ENCODE peak calls at places on chromosomes 12 and 14, in nine cellular contexts. One of them, this sample, is unnamed.

GRCh38 chr14:58637040-58637390 is 747 bp upstream of the DACT1 start:
- DNase-seq in IMR-90: peak
- DNase-seq in retina: no peak
- DNase-seq in iris pigment epithelial cell: peak
- DNase-seq in psoas muscle: peak
- DNase-seq in putamen: peak
- DNase-seq in stimulated activated CD4-positive, alpha-beta T cell treated with anti-CD3 and anti-CD28 coated beads, Interleukin-2, amount 100 ng/mL, for 24 hours: peak
- DNase-seq in heart left ventricle: peak
- DNase-seq in effector memory CD4-positive, alpha-beta T cell: no peak
- DNase-seq in this sample: peak

GRCh38 chr14:32896979-32897723 is 41.5 kb upstream of the NPAS3 start:
- DNase-seq in IMR-90: peak
- DNase-seq in retina: no peak
- DNase-seq in iris pigment epithelial cell: peak
- DNase-seq in psoas muscle: no peak
- DNase-seq in putamen: peak
- DNase-seq in stimulated activated CD4-positive, alpha-beta T cell treated with anti-CD3 and anti-CD28 coated beads, Interleukin-2, amount 100 ng/mL, for 24 hours: no peak
- DNase-seq in heart left ventricle: no peak
- DNase-seq in effector memory CD4-positive, alpha-beta T cell: no peak
- DNase-seq in this sample: peak

GRCh38 chr12:124774054-124774461 is 89.6 kb downstream of the SCARB1 start:
- DNase-seq in IMR-90: no peak
- DNase-seq in retina: no peak
- DNase-seq in iris pigment epithelial cell: peak
- DNase-seq in psoas muscle: no peak
- DNase-seq in putamen: no peak
- DNase-seq in stimulated activated CD4-positive, alpha-beta T cell treated with anti-CD3 and anti-CD28 coated beads, Interleukin-2, amount 100 ng/mL, for 24 hours: no peak
- DNase-seq in heart left ventricle: no peak
- DNase-seq in effector memory CD4-positive, alpha-beta T cell: no peak
- DNase-seq in this sample: no peak

GRCh38 chr14:103699901-103700752 is 15.1 kb downstream of the XRCC3 start:
- DNase-seq in IMR-90: no peak
- DNase-seq in retina: no peak
- DNase-seq in iris pigment epithelial cell: no peak
- DNase-seq in psoas muscle: peak
- DNase-seq in putamen: peak
- DNase-seq in stimulated activated CD4-positive, alpha-beta T cell treated with anti-CD3 and anti-CD28 coated beads, Interleukin-2, amount 100 ng/mL, for 24 hours: no peak
- DNase-seq in heart left ventricle: peak
- DNase-seq in effector memory CD4-positive, alpha-beta T cell: no peak
- DNase-seq in this sample: peak

GRCh38 chr14:105842105-105842504 is 315.7 kb downstream of the TMEM121 start:
- DNase-seq in IMR-90: no peak
- DNase-seq in retina: no peak
- DNase-seq in iris pigment epithelial cell: no peak
- DNase-seq in psoas muscle: no peak
- DNase-seq in putamen: no peak
- DNase-seq in stimulated activated CD4-positive, alpha-beta T cell treated with anti-CD3 and anti-CD28 coated beads, Interleukin-2, amount 100 ng/mL, for 24 hours: no peak
- DNase-seq in heart left ventricle: no peak
- DNase-seq in effector memory CD4-positive, alpha-beta T cell: no peak
- DNase-seq in this sample: no peak

GRCh38 chr12:68279227-68280054 is 26.0 kb upstream of the IL22 start:
- DNase-seq in IMR-90: peak
- DNase-seq in retina: no peak
- DNase-seq in iris pigment epithelial cell: peak
- DNase-seq in psoas muscle: no peak
- DNase-seq in putamen: no peak
- DNase-seq in stimulated activated CD4-positive, alpha-beta T cell treated with anti-CD3 and anti-CD28 coated beads, Interleukin-2, amount 100 ng/mL, for 24 hours: no peak
- DNase-seq in heart left ventricle: no peak
- DNase-seq in effector memory CD4-positive, alpha-beta T cell: no peak
- DNase-seq in this sample: no peak

GRCh38 chr12:101076940-101077351 is 133.1 kb downstream of the SLC5A8 start:
- DNase-seq in IMR-90: peak
- DNase-seq in retina: peak
- DNase-seq in iris pigment epithelial cell: no peak
- DNase-seq in psoas muscle: no peak
- DNase-seq in putamen: no peak
- DNase-seq in stimulated activated CD4-positive, alpha-beta T cell treated with anti-CD3 and anti-CD28 coated beads, Interleukin-2, amount 100 ng/mL, for 24 hours: no peak
- DNase-seq in heart left ventricle: no peak
- DNase-seq in effector memory CD4-positive, alpha-beta T cell: no peak
- DNase-seq in this sample: no peak

GRCh38 chr14:96479435-96480146 is 22.6 kb upstream of the PAPOLA start:
- DNase-seq in IMR-90: peak
- DNase-seq in retina: no peak
- DNase-seq in iris pigment epithelial cell: peak
- DNase-seq in psoas muscle: no peak
- DNase-seq in putamen: no peak
- DNase-seq in stimulated activated CD4-positive, alpha-beta T cell treated with anti-CD3 and anti-CD28 coated beads, Interleukin-2, amount 100 ng/mL, for 24 hours: no peak
- DNase-seq in heart left ventricle: no peak
- DNase-seq in effector memory CD4-positive, alpha-beta T cell: no peak
- DNase-seq in this sample: no peak

GRCh38 chr12:62761658-62762057 is 173.3 kb downstream of the PPM1H start:
- DNase-seq in IMR-90: no peak
- DNase-seq in retina: no peak
- DNase-seq in iris pigment epithelial cell: no peak
- DNase-seq in psoas muscle: peak
- DNase-seq in putamen: no peak
- DNase-seq in stimulated activated CD4-positive, alpha-beta T cell treated with anti-CD3 and anti-CD28 coated beads, Interleukin-2, amount 100 ng/mL, for 24 hours: no peak
- DNase-seq in heart left ventricle: no peak
- DNase-seq in effector memory CD4-positive, alpha-beta T cell: no peak
- DNase-seq in this sample: no peak

This sample was measured in Ammon's horn.